ENCODE peak calls at places on chromosomes 1 and 21, in nine cellular contexts. O, I, F, H, Z, C, D, Y and U are unnamed samples.

GRCh38 chr1:22535399-22535798 is 27.9 kb upstream of the EPHA8 start:
- DNase-seq in C (no peak), F (no peak), D (no peak), Z (no peak), O (no peak), Y (no peak), I (no peak), H (no peak), U (no peak)

GRCh38 chr1:31064685-31065309 is 720 bp downstream of the PUM1 start:
- DNase-seq in O (peak), C (no peak), F (peak), H (peak), Y (peak), D (peak), I (no peak), Z (peak), U (peak)

GRCh38 chr1:164184273-164184672 is 374.7 kb upstream of the PBX1 start:
- DNase-seq in H (no peak), O (no peak), Z (no peak), Y (no peak), F (no peak), C (no peak), D (no peak), I (no peak), U (peak)

GRCh38 chr1:54649921-54650320 is 8.3 kb downstream of the MROH7 start:
- DNase-seq in D (no peak), Z (no peak), I (no peak), F (no peak), H (no peak), Y (no peak), C (no peak), O (no peak), U (peak)

GRCh38 chr1:240409615-240410014 is 202.3 kb downstream of the GREM2 start:
- DNase-seq in Y (no peak), Z (no peak), D (no peak), O (no peak), F (no peak), C (no peak), I (no peak), H (no peak), U (no peak)

GRCh38 chr1:30342535-30343141 is 380.7 kb downstream of the MATN1 start:
- DNase-seq in O (no peak), F (no peak), C (no peak), Y (no peak), Z (no peak), I (no peak), D (no peak), H (no peak), U (no peak)

GRCh38 chr1:74197657-74198552 is at the start of the genes FPGT and LRRIQ3:
- DNase-seq in Z (peak), Y (peak), F (peak), O (peak), I (peak), C (peak), H (peak), D (peak), U (peak)

GRCh38 chr1:199399996-199400714 is 627.4 kb upstream of the NR5A2 start:
- DNase-seq in Z (no peak), F (no peak), O (no peak), C (no peak), Y (no peak), H (no peak), D (no peak), I (no peak), U (no peak)

GRCh38 chr1:203048555-203049051 is 22.3 kb downstream of the PPFIA4 start:
- DNase-seq in C (no peak), I (no peak), Z (no peak), D (no peak), F (no peak), H (no peak), O (no peak), Y (no peak), U (peak)

GRCh38 chr1:21254335-21254951 is 35.8 kb downstream of the ECE1 start:
- DNase-seq in F (peak), H (peak), C (no peak), D (peak), Y (no peak), I (no peak), O (peak), Z (peak), U (no peak)

GRCh38 chr1:54287176-54287650 is 87.2 kb downstream of the MRPL37 start:
- DNase-seq in Y (peak), O (peak), I (peak), C (peak), F (peak), Z (peak), D (peak), H (peak), U (peak)

GRCh38 chr1:117587479-117588356 is 18.1 kb upstream of the TENT5C start:
- DNase-seq in O (peak), C (no peak), I (no peak), D (no peak), Y (no peak), F (no peak), Z (no peak), H (no peak), U (no peak)

GRCh38 chr1:27873671-27874384 is 1.5 kb downstream of the THEMIS2 start:
- DNase-seq in Z (no peak), D (no peak), Y (no peak), F (no peak), H (no peak), I (no peak), C (no peak), O (no peak), U (peak)

GRCh38 chr1:3011127-3011526 is 10.1 kb upstream of the ACTRT2 start:
- DNase-seq in C (no peak), D (no peak), O (no peak), H (peak), Z (peak), Y (no peak), F (no peak), I (no peak), U (no peak)

GRCh38 chr1:206587904-206588303 is 24.4 kb downstream of the EIF2D start:
- DNase-seq in Z (no peak), F (no peak), I (no peak), Y (no peak), O (no peak), C (no peak), D (no peak), H (no peak), U (no peak)

GRCh38 chr1:98428864-98429263 is 232.7 kb upstream of the SNX7 start:
- DNase-seq in F (no peak), Z (no peak), O (no peak), C (no peak), D (no peak), Y (no peak), I (no peak), H (no peak), U (no peak)

GRCh38 chr1:59331686-59332085 is 34.8 kb downstream of the FGGY start:
- DNase-seq in H (no peak), Z (no peak), C (no peak), I (no peak), Y (no peak), O (no peak), F (no peak), D (no peak), U (no peak)

GRCh38 chr1:25794325-25794724 is 5.7 kb upstream of the SELENON start:
- DNase-seq in C (no peak), I (no peak), F (no peak), O (no peak), H (no peak), Y (peak), Z (no peak), D (no peak), U (no peak)

GRCh38 chr1:50471967-50472366 is 48.7 kb upstream of the DMRTA2 start:
- DNase-seq in D (no peak), F (no peak), O (no peak), I (no peak), Z (no peak), C (no peak), Y (no peak), H (no peak), U (no peak)

GRCh38 chr21:37849703-37850102 is 66.6 kb downstream of the KCNJ6 start:
- DNase-seq in O (no peak), Y (peak), D (peak), I (no peak), C (no peak), H (no peak), Z (no peak), F (peak), U (peak)

GRCh38 chr1:84758968-84759491 is 68.8 kb upstream of the SSX2IP start:
- DNase-seq in I (no peak), D (no peak), Z (peak), O (no peak), H (no peak), C (no peak), Y (peak), F (peak), U (no peak)

GRCh38 chr1:204369006-204369726 is 9.4 kb upstream of the PLEKHA6 start:
- DNase-seq in Z (no peak), O (no peak), H (no peak), I (no peak), D (no peak), Y (no peak), F (no peak), C (no peak), U (no peak)

GRCh38 chr1:212688338-212689047 is 11.1 kb downstream of the BATF3 start:
- DNase-seq in C (no peak), I (no peak), O (no peak), H (no peak), Y (peak), F (peak), Z (no peak), D (peak), U (no peak)

GRCh38 chr1:32869844-32870614 is 683 bp downstream of the FNDC5 start:
- DNase-seq in D (no peak), H (no peak), C (no peak), Z (no peak), Y (no peak), F (no peak), O (no peak), I (no peak), U (no peak)

GRCh38 chr1:113456967-113457366 is 66.7 kb downstream of the MAGI3 start:
- DNase-seq in O (peak), H (no peak), Y (peak), D (peak), I (peak), F (peak), C (no peak), Z (peak), U (peak)

GRCh38 chr1:107804134-107804533 is 160.8 kb downstream of the VAV3 start:
- DNase-seq in F (no peak), Z (no peak), H (no peak), O (no peak), Y (no peak), D (no peak), C (no peak), I (no peak), U (no peak)

GRCh38 chr1:248045209-248045608 is 1.4 kb upstream of the OR2L3 start:
- DNase-seq in Z (no peak), F (no peak), I (no peak), O (no peak), C (no peak), Y (no peak), H (no peak), D (no peak), U (no peak)

GRCh38 chr21:36129219-36129618 is 5.7 kb upstream of the CBR3 start:
- DNase-seq in I (no peak), H (no peak), O (no peak), D (no peak), Y (no peak), Z (no peak), F (no peak), C (no peak), U (no peak)

GRCh38 chr1:42913426-42914091 is 45.1 kb downstream of the SLC2A1 start:
- DNase-seq in C (peak), D (peak), Y (peak), O (peak), F (peak), I (peak), Z (peak), H (no peak), U (peak)

GRCh38 chr1:173190101-173190895 is 16.8 kb downstream of the TNFSF4 start:
- DNase-seq in D (peak), C (no peak), I (peak), F (peak), O (peak), Y (peak), Z (peak), H (peak), U (peak)

GRCh38 chr1:147579532-147580199 is 38.4 kb downstream of the BCL9 start:
- DNase-seq in O (peak), H (no peak), Z (no peak), Y (peak), D (peak), F (peak), I (peak), C (no peak), U (no peak)

GRCh38 chr21:30408782-30409494 is 13.1 kb downstream of the KRTAP13-1 start:
- DNase-seq in Z (no peak), F (peak), C (no peak), H (no peak), D (peak), I (peak), O (peak), Y (peak), U (peak)

GRCh38 chr1:18348354-18348753 is 132.4 kb upstream of the KLHDC7A start:
- DNase-seq in D (no peak), Z (no peak), F (no peak), O (no peak), I (no peak), C (no peak), Y (no peak), H (no peak), U (no peak)

GRCh38 chr1:107141491-107142369 is 891 bp downstream of the NTNG1 start:
- DNase-seq in Y (peak), I (peak), O (peak), F (peak), Z (no peak), D (peak), C (no peak), H (no peak), U (peak)

GRCh38 chr1:10958614-10959013 is 53.8 kb upstream of the TARDBP start:
- DNase-seq in I (no peak), Z (no peak), D (no peak), Y (no peak), F (no peak), H (no peak), O (peak), C (no peak), U (no peak)

GRCh38 chr1:55474168-55474786 is 259.1 kb upstream of the USP24 start:
- DNase-seq in O (no peak), Z (no peak), C (no peak), F (peak), Y (peak), D (peak), I (peak), H (no peak), U (peak)

GRCh38 chr1:151133339-151133761 is 13.1 kb downstream of the SEMA6C start:
- DNase-seq in F (peak), Z (no peak), C (no peak), I (no peak), O (no peak), H (no peak), D (peak), Y (no peak), U (no peak)

GRCh38 chr1:3019007-3019515 is 2.2 kb upstream of the ACTRT2 start:
- DNase-seq in H (peak), Y (no peak), D (no peak), O (no peak), Z (no peak), F (no peak), I (no peak), C (no peak), U (no peak)

GRCh38 chr1:25100151-25100841 is 132.0 kb downstream of the SYF2 start:
- DNase-seq in O (no peak), Y (no peak), C (no peak), D (no peak), Z (no peak), H (no peak), I (no peak), F (no peak), U (no peak)

GRCh38 chr1:207794861-207795260 is 43.0 kb downstream of the CD46 start:
- DNase-seq in Y (no peak), O (no peak), I (no peak), Z (no peak), F (peak), D (no peak), C (no peak), H (no peak), U (no peak)

GRCh38 chr1:93980320-93980744 is 71.1 kb upstream of the GCLM start:
- DNase-seq in D (no peak), Z (no peak), C (no peak), Y (peak), I (no peak), H (no peak), O (no peak), F (peak), U (no peak)
- TF ChIP-seq CTCF in D (peak), Z (no peak), C (no peak), Y (peak), I (peak), H (peak), O (no peak), F (peak), U (peak)

DNA sequence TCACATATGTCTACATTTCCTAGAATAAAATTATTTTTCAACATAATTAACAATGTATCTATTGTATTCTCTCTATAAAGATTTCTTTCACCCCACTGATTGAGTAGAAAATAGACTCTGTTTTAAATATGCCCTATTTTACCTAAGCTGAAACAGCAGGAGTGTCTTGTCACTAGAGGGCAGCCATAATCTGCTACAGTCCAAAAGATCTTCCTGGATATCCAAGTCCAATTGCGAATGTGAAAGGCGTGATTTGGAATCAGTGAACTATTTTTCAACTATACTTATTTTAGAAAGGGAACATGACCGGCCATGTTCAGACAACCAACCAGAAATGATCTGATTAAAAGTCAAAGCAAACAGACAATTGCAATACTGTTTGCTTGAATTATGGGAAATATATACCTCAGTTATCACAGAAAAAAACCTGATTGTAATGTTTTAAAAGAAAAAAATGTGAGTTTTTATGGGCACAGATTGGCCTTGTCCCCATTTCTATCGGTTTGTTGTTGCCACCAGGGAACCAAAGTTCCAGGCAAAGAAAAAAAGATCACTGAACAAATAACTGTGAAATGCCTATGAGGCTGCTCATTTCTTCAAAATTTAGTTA is 1211.0 kb upstream of the ADGRL4 start:
- DNase-seq in Y (peak), C (no peak), F (peak), I (peak), H (no peak), O (peak), D (peak), Z (no peak), U (peak)
- TF ChIP-seq CTCF in Y (peak), C (no peak), F (peak), I (peak), H (peak), O (peak), D (peak), Z (no peak), U (peak)

GRCh38 chr1:160451119-160451858 is 50.9 kb downstream of the VANGL2 start:
- DNase-seq in Z (no peak), C (no peak), F (no peak), O (no peak), I (no peak), Y (no peak), H (no peak), D (no peak), U (no peak)

GRCh38 chr1:160449494-160449893 is 49.1 kb downstream of the VANGL2 start:
- DNase-seq in C (no peak), Y (no peak), Z (no peak), D (no peak), O (no peak), I (no peak), F (no peak), H (no peak), U (no peak)

GRCh38 chr1:160454371-160455152 is 54.2 kb downstream of the VANGL2 start:
- DNase-seq in C (no peak), H (no peak), O (no peak), I (no peak), Y (no peak), Z (no peak), D (no peak), F (no peak), U (no peak)

GRCh38 chr1:160453443-160453842 is 53.1 kb downstream of the VANGL2 start:
- DNase-seq in Z (no peak), H (no peak), D (no peak), Y (no peak), O (no peak), F (no peak), I (no peak), C (no peak), U (no peak)

DNA sequence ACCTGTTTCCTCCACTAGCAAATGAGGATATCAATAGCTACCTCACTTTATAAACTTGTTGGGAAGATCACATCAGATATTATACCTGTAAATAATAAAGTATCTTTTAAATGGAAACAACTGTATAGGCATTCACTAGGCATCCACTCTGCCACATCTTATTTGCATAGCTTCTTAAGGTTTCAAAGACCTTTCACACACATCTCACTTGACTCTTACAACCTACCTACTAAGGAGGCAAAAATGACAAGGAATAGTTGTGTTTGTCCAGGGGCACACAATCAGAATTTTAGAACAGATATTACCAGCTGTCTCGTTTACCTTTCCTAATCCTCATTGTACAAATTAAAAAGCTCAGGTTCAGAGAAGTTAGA is 51.5 kb downstream of the VANGL2 start:
- DNase-seq in C (no peak), F (no peak), D (no peak), Y (no peak), H (no peak), I (no peak), O (no peak), Z (no peak), U (no peak)
- TF ChIP-seq CTCF in C (no peak), F (no peak), D (no peak), Y (no peak), H (no peak), I (no peak), O (no peak), Z (no peak), U (no peak)

GRCh38 chr1:17010601-17011438 is 908 bp downstream of the ATP13A2 start:
- DNase-seq in Z (peak), F (peak), I (no peak), D (peak), O (peak), Y (peak), C (no peak), H (peak), U (peak)
- TF ChIP-seq CTCF in Z (no peak), F (no peak), I (no peak), D (no peak), O (no peak), Y (no peak), C (no peak), H (no peak), U (no peak)

GRCh38 chr1:6602669-6603423 is at the start of gene KLHL21:
- DNase-seq in H (peak), O (peak), I (peak), D (peak), F (peak), Y (peak), Z (peak), C (peak), U (peak)
- TF ChIP-seq CTCF in H (no peak), O (no peak), I (no peak), D (no peak), F (no peak), Y (no peak), Z (no peak), C (no peak), U (no peak)